ENCODE peak calls at places on chromosomes 6 and 20, in five cellular contexts. C, B, O, J and V are unnamed samples.

GRCh38 chr20:54167909-54168872 is 5.6 kb downstream of the CYP24A1 start:
- DNase-seq in O (no peak), C (no peak), J (no peak), B (no peak), V (no peak)

GRCh38 chr20:46720776-46721425 is 11.5 kb downstream of the SLC2A10 start:
- DNase-seq in B (no peak), O (no peak), C (no peak), J (no peak), V (no peak)

GRCh38 chr6:7241709-7242645 is 71.0 kb downstream of the SSR1 start:
- DNase-seq in O (peak; percentile 61), J (no peak), B (no peak), C (no peak), V (no peak)

GRCh38 chr6:5398530-5398929 is 137.2 kb downstream of the FARS2 start:
- DNase-seq in C (no peak), J (no peak), O (no peak), B (no peak), V (no peak)

GRCh38 chr6:16712250-16712930 is 48.9 kb downstream of the ATXN1 start:
- DNase-seq in B (no peak), O (no peak), J (no peak), C (no peak), V (no peak)

GRCh38 chr6:139654888-139655782 is 280.7 kb upstream of the CITED2 start:
- DNase-seq in B (no peak), J (no peak), O (no peak), C (no peak), V (no peak)

GRCh38 chr6:32581275-32582095 is 8.2 kb downstream of the HLA-DRB1 start:
- DNase-seq in J (no peak), C (no peak), B (no peak), O (no peak), V (no peak)

GRCh38 chr6:99951016-99951805 is 42.8 kb downstream of the MCHR2 start:
- DNase-seq in C (no peak), O (no peak), B (no peak), J (no peak), V (no peak)

GRCh38 chr6:26457407-26457795 is 354 bp upstream of the BTN2A1 start:
- DNase-seq in C (no peak), B (no peak), O (peak; percentile 24), J (peak; percentile 45), V (no peak)

GRCh38 chr6:160038479-160038878 is 69.6 kb downstream of the IGF2R start:
- DNase-seq in C (no peak), B (no peak), O (no peak), J (no peak), V (no peak)

GRCh38 chr20:48205786-48206185 is 420.5 kb upstream of the SULF2 start:
- DNase-seq in C (no peak), O (no peak), B (no peak), J (no peak), V (no peak)

DNA sequence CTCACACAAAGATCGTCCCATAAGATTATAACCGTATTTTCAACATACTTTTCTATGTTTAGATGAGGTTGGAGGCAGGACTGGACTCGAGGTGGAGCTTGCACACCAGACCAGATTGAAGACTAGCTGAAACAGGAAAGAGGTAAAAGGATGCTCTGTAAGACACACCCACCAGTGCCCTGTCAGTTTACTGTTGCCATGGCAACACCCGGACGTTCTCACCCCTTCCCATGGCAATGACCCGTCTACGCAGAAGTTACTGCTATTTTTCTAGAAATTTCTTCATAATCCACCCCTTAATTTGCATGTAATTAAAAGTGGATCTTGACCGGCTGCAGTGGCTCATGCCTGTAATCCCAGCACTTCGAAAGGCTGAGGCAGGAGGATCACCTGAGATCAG is 13.6 kb upstream of the SRSF6 start:
- DNase-seq in C (no peak), B (no peak), O (no peak), J (no peak), V (no peak)
- H3K27me3 ChIP-seq in C (peaks cover 8% of the 10 kb centered on the region), B (no peaks in the 10 kb centered on the region), O (no peaks in the 10 kb centered on the region), J (no peaks in the 10 kb centered on the region), V (no peaks in the 10 kb centered on the region)

DNA sequence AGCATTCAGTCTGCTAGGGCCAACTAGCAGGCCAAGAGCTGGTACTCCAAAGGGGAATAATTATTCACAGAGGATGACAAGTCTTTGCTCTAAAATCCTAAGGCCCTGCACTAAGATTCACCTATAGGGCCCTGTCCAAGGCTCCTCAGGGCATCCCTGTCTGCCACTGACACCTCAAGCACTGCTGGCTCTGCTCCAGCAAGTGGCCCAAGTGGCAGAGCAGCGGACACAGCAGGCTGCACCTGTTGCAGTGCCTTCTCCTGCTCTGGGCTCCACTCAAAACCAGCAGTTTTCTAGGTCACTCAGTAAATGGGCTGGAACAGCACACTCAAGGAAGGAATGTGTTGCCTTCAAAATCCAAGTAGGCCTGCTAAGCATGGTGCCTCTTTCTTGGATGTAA is 36.4 kb upstream of the SMOC2 start:
- DNase-seq in O (no peak), C (no peak), J (no peak), B (no peak), V (no peak)
- H3K27me3 ChIP-seq in O (no peaks in the 10 kb centered on the region), C (no peaks in the 10 kb centered on the region), J (no peaks in the 10 kb centered on the region), B (no peaks in the 10 kb centered on the region), V (no peaks in the 10 kb centered on the region)

DNA sequence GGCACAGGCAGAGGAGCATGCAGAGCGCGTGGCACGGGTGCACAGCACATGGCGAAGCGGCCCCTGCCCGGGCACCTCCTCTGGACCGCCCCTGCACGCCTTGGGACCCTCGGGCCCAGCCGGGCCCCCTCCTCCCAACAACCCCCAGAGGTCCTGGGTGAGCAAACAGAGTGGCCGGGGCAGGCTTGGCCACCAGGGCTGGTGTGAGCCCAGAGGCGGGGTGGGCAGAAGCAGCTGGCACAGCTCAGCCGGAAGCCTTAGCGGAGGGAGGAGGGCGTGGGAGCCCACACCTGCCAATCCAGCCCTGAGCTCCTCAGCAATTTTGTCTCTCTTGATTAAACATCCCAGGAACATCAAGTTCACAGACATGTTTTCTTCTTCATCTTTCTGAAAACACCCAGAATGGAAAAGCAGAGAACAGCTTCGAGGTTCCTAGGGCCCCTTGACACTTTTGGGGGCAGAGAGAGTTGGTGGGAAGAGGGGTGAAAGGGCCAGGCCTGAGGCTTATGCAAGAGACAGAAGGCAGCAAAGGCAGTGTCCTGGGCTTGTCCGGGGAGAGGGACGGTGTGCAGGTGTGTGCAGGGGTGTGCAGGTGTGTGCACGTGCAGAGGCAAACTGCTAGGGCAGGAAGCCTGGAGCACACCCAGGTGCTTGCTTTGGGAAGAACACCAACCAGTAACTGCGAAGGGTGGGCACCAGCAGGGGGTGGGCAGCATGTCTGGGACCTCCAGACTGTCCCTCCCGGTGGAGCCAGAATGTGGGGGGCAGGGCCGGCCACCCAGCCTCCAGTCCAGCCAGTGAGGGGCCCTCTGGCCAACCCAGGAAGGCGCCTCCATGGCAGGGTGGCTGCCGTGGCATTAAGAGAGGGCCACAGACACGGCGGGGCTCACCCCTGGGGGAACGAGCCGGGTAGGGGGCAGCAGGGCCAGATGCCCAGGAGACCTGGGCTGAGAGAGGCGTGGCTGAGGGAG is 4.8 kb downstream of the HRH3 start:
- DNase-seq in O (no peak), C (peak; percentile 79), B (no peak), J (no peak), V (no peak)
- H3K27me3 ChIP-seq in O (no peaks in the 10 kb centered on the region), C (peaks cover 90% of the 10 kb centered on the region), B (peaks cover 18% of the 10 kb centered on the region), J (peaks cover 27% of the 10 kb centered on the region), V (peaks cover 76% of the 10 kb centered on the region)

GRCh38 chr20:25081065-25081729 is 744 bp downstream of the VSX1 start:
- DNase-seq in O (peak; percentile 47), C (no peak), B (no peak), J (no peak), V (no peak)

GRCh38 chr20:25078662-25079061 is 3.3 kb downstream of the VSX1 start:
- DNase-seq in B (no peak), O (no peak), C (no peak), J (no peak), V (no peak)

GRCh38 chr20:25076731-25077609 is 5.0 kb downstream of the VSX1 start:
- DNase-seq in O (peak; percentile 44), B (no peak), C (no peak), J (peak; percentile 67), V (peak; percentile 68)

GRCh38 chr20:25077610-25078169 is 4.3 kb downstream of the VSX1 start:
- DNase-seq in J (no peak), B (no peak), O (peak; percentile 11), C (peak; percentile 88), V (no peak)

GRCh38 chr20:25079171-25079570 is 2.8 kb downstream of the VSX1 start:
- DNase-seq in O (no peak), J (no peak), B (no peak), C (no peak), V (no peak)
- H3K27me3 ChIP-seq in O (no peaks in the 10 kb centered on the region), J (peaks cover 54% of the 10 kb centered on the region), B (peaks cover 58% of the 10 kb centered on the region), C (peaks cover 93% of the 10 kb centered on the region), V (no peaks in the 10 kb centered on the region)

GRCh38 chr6:131950767-131951575 is at the start of gene CCN2:
- DNase-seq in C (peak; percentile 87), J (peak; percentile 78), O (peak; percentile 75), B (peak; percentile 99), V (peak; percentile 77)
- H3K27me3 ChIP-seq in C (peaks cover 57% of the 10 kb centered on the region), J (no peaks in the 10 kb centered on the region), O (no peaks in the 10 kb centered on the region), B (no peaks in the 10 kb centered on the region), V (no peaks in the 10 kb centered on the region)

GRCh38 chr6:43871284-43871683 is 101.3 kb downstream of the VEGFA start:
- DNase-seq in O (no peak), C (no peak), J (no peak), B (no peak), V (no peak)
- H3K27me3 ChIP-seq in O (no peaks in the 10 kb centered on the region), C (no peaks in the 10 kb centered on the region), J (no peaks in the 10 kb centered on the region), B (peaks cover 15% of the 10 kb centered on the region), V (no peaks in the 10 kb centered on the region)

GRCh38 chr6:1384549-1385128 is 4.7 kb upstream of the FOXF2 start:
- DNase-seq in C (peak; percentile 72), O (no peak), J (no peak), B (no peak), V (no peak)
- H3K27me3 ChIP-seq in C (peaks cover 100% of the 10 kb centered on the region), O (no peaks in the 10 kb centered on the region), J (peaks cover 86% of the 10 kb centered on the region), B (peaks cover 7% of the 10 kb centered on the region), V (no peaks in the 10 kb centered on the region)